ENCODE peak calls at places on chromosomes 6 and 20, in six cellular contexts. R is naive B cell; O is GM10248; Q is GM23248; V is A549; H is naive thymus-derived CD4-positive, alpha-beta T cell. Y is an unnamed sample.

GRCh38 chr6:170209354-170210025 is 81.4 kb downstream of the DLL1 start:
- DNase-seq in R (no peak), O (no peak), Q (no peak), V (no peak), H (no peak), Y (no peak)

GRCh38 chr6:97187951-97188350 is 95.1 kb downstream of the MMS22L start:
- DNase-seq in R (no peak), O (peak; percentile 6), Q (no peak), V (no peak), H (no peak), Y (no peak)

GRCh38 chr20:57391439-57392129 is 388 bp downstream of the RBM38 start:
- DNase-seq in R (peak; percentile 38), O (no peak), Q (peak; percentile 58), V (no peak), H (peak; percentile 21), Y (no peak)

GRCh38 chr20:47950103-47950502 is 164.8 kb upstream of the SULF2 start:
- DNase-seq in R (no peak), O (no peak), Q (peak; percentile 15), V (no peak), H (no peak), Y (no peak)

GRCh38 chr6:1949533-1949932 is 295.9 kb downstream of the GMDS start:
- DNase-seq in R (no peak), O (no peak), Q (peak; percentile 42), V (no peak), H (no peak), Y (no peak)

GRCh38 chr6:13474360-13474759 is 13.0 kb downstream of the GFOD1 start:
- DNase-seq in R (no peak), O (no peak), Q (peak; percentile 51), V (peak; percentile 20), H (no peak), Y (no peak)

GRCh38 chr6:109081026-109081425 is 13.6 kb downstream of the SESN1 start:
- DNase-seq in R (no peak), O (no peak), Q (no peak), V (no peak), H (no peak), Y (no peak)

GRCh38 chr6:101395345-101395744 is 1.8 kb downstream of the GRIK2 start:
- DNase-seq in R (no peak), O (no peak), Q (peak; percentile 42), V (no peak), H (no peak), Y (no peak)

GRCh38 chr6:157333537-157333936 is 10.2 kb upstream of the TMEM242 start:
- DNase-seq in R (no peak), O (no peak), Q (no peak), V (no peak), H (no peak), Y (no peak)

GRCh38 chr20:44336086-44336485 is 757 bp upstream of the R3HDML start:
- DNase-seq in R (no peak), O (no peak), Q (no peak), V (no peak), H (no peak), Y (no peak)

GRCh38 chr20:44526129-44526528 is 4.3 kb upstream of the SERINC3 start:
- DNase-seq in R (no peak), O (no peak), Q (peak; percentile 62), V (no peak), H (no peak), Y (no peak)

GRCh38 chr6:116051244-116051643 is 9.4 kb downstream of the FRK start:
- DNase-seq in R (no peak), O (no peak), Q (no peak), V (no peak), H (no peak), Y (no peak)

GRCh38 chr6:169252805-169253189 is 849 bp downstream of the THBS2 start:
- DNase-seq in R (no peak), O (no peak), Q (peak; percentile 56), V (no peak), H (no peak), Y (no peak)

GRCh38 chr20:62779417-62779685 is 16.9 kb upstream of the MRGBP start:
- DNase-seq in R (no peak), O (no peak), Q (no peak), V (no peak), H (no peak), Y (no peak)

GRCh38 chr6:160347259-160348208 is 644 bp upstream of the SLC22A3 start:
- DNase-seq in R (no peak), O (no peak), Q (no peak), V (peak; percentile 45), H (no peak), Y (no peak)

GRCh38 chr20:63966172-63966943 is 3.4 kb downstream of the ZNF512B start:
- DNase-seq in R (no peak), O (no peak), Q (no peak), V (no peak), H (no peak), Y (no peak)

GRCh38 chr6:166569206-166569605 is 17.3 kb downstream of the RAMACL start:
- DNase-seq in R (no peak), O (no peak), Q (no peak), V (no peak), H (no peak), Y (no peak)

GRCh38 chr6:29769336-29769735 is 46.1 kb downstream of the HLA-F start:
- DNase-seq in R (no peak), O (no peak), Q (no peak), V (no peak), H (no peak), Y (no peak)

GRCh38 chr6:116406678-116407345 is 36.1 kb downstream of the DSE start:
- DNase-seq in R (no peak), O (no peak), Q (peak; percentile 71), V (no peak), H (no peak), Y (no peak)

GRCh38 chr6:1610497-1611321 is 994 bp downstream of the FOXC1 start:
- DNase-seq in R (peak; percentile 48), O (no peak), Q (peak; percentile 71), V (no peak), H (no peak), Y (no peak)

GRCh38 chr20:9177278-9177677 is 108.4 kb downstream of the PLCB4 start:
- DNase-seq in R (no peak), O (no peak), Q (no peak), V (no peak), H (no peak), Y (no peak)

GRCh38 chr6:163965426-163966348 is 551.2 kb downstream of the QKI start:
- DNase-seq in R (no peak), O (no peak), Q (no peak), V (no peak), H (no peak), Y (no peak)

GRCh38 chr6:52544325-52545022 is 32.4 kb downstream of the TRAM2 start:
- DNase-seq in R (no peak), O (no peak), Q (peak; percentile 72), V (no peak), H (no peak), Y (no peak)

GRCh38 chr6:99434702-99435530 is 9.8 kb upstream of the PNISR start:
- DNase-seq in R (no peak), O (peak; percentile 33), Q (peak; percentile 56), V (peak; percentile 19), H (peak; percentile 12), Y (peak; percentile 37)

GRCh38 chr6:87574237-87574636 is 15.6 kb downstream of the RARS2 start:
- DNase-seq in R (no peak), O (peak; percentile 24), Q (no peak), V (no peak), H (no peak), Y (no peak)

GRCh38 chr20:7728373-7728772 is 211.9 kb downstream of the HAO1 start:
- DNase-seq in R (no peak), O (no peak), Q (peak; percentile 72), V (no peak), H (no peak), Y (no peak)

GRCh38 chr20:59808729-59809381 is 124.6 kb downstream of the SYCP2 start:
- DNase-seq in R (no peak), O (no peak), Q (no peak), V (no peak), H (no peak), Y (no peak)

GRCh38 chr20:19809487-19809886 is 51.4 kb downstream of the RIN2 start:
- DNase-seq in R (no peak), O (no peak), Q (no peak), V (no peak), H (no peak), Y (no peak)